ENCODE peak calls at places on chromosomes 7 and 10, in six cellular contexts. N is NCI-H460; I is hepatocyte; R is Daoy; H is effector memory CD8-positive, alpha-beta T cell; E is cardiac muscle cell. M is an unnamed sample.
A peak's percentile ranks its signal among the peaks of the same experiment; 100 is the strongest.

GRCh38 chr10:29921071-29921446 is 138.3 kb downstream of the JCAD start:
- DNase-seq in N (no peak), E (no peak), R (no peak), I (no peak), H (no peak), M (no peak)

GRCh38 chr10:14296081-14296709 is 34.5 kb downstream of the FRMD4A start:
- DNase-seq in R (peak; percentile 44), H (no peak), I (peak; percentile 18), E (no peak), N (no peak), M (peak; percentile 88)

GRCh38 chr7:150363872-150364271 is 4.8 kb upstream of the REPIN1 start:
- DNase-seq in H (no peak), R (no peak), N (no peak), I (no peak), E (no peak), M (no peak)

GRCh38 chr10:48924988-48925387 is 14.7 kb downstream of the LRRC18 start:
- DNase-seq in H (no peak), N (no peak), E (no peak), R (no peak), I (no peak), M (no peak)

GRCh38 chr10:18866852-18867251 is 181.7 kb upstream of the MALRD1 start:
- DNase-seq in R (no peak), H (no peak), N (no peak), I (no peak), E (no peak), M (no peak)

GRCh38 chr10:124097883-124098282 is 4.5 kb upstream of the CHST15 start:
- DNase-seq in H (no peak), R (no peak), N (no peak), E (no peak), I (no peak), M (no peak)

GRCh38 chr7:132437730-132438129 is 138.5 kb downstream of the PLXNA4 start:
- DNase-seq in E (peak; percentile 80), N (no peak), I (no peak), R (no peak), H (peak; percentile 18), M (no peak)

GRCh38 chr7:135620447-135620846 is 41.9 kb upstream of the STMP1 start:
- DNase-seq in I (no peak), R (no peak), E (no peak), H (no peak), N (no peak), M (no peak)

GRCh38 chr10:101438881-101439391 is 85.0 kb downstream of the BTRC start:
- DNase-seq in H (no peak), I (no peak), E (no peak), N (no peak), R (no peak), M (peak; percentile 34)

GRCh38 chr10:111579473-111579872 is 502.6 kb downstream of the ADRA2A start:
- DNase-seq in N (no peak), H (no peak), E (no peak), I (no peak), R (no peak), M (no peak)

GRCh38 chr10:127227663-127228062 is 31.3 kb upstream of the INSYN2A start:
- DNase-seq in R (no peak), N (no peak), E (no peak), H (no peak), I (no peak), M (no peak)

GRCh38 chr7:128830231-128831177 is at the start of gene FLNC:
- DNase-seq in I (peak; percentile 87), H (peak; percentile 14), R (peak; percentile 74), N (peak; percentile 11), E (peak; percentile 86), M (peak; percentile 49)

GRCh38 chr10:86711237-86711956 is 43.1 kb downstream of the LDB3 start:
- DNase-seq in I (peak; percentile 96), R (peak; percentile 90), H (peak; percentile 77), E (peak; percentile 93), N (peak; percentile 85), M (peak; percentile 94)

GRCh38 chr10:35794703-35795102 is 152.6 kb upstream of the FZD8 start:
- DNase-seq in R (peak; percentile 67), E (no peak), I (no peak), H (no peak), N (no peak), M (no peak)

GRCh38 chr7:102272075-102272916 is 14.4 kb upstream of the SH2B2 start:
- DNase-seq in E (peak; percentile 79), I (peak; percentile 87), H (peak; percentile 73), N (peak; percentile 80), R (peak; percentile 89), M (peak; percentile 78)

GRCh38 chr7:2894118-2894940 is 50.2 kb upstream of the GNA12 start:
- DNase-seq in R (no peak), N (no peak), I (no peak), E (no peak), H (peak; percentile 24), M (no peak)

GRCh38 chr10:118563373-118563890 is 32.0 kb downstream of the PRLHR start:
- DNase-seq in N (no peak), H (no peak), R (no peak), E (no peak), I (no peak), M (no peak)

GRCh38 chr7:152338553-152338952 is 97.2 kb downstream of the KMT2C start:
- DNase-seq in R (no peak), E (no peak), N (no peak), I (no peak), H (no peak), M (no peak)

GRCh38 chr7:32143271-32143670 is 73.1 kb upstream of the PDE1C start:
- DNase-seq in R (peak; percentile 54), E (no peak), N (no peak), H (no peak), I (no peak), M (no peak)

GRCh38 chr10:118264252-118264651 is 77.9 kb downstream of the FAM204A start:
- DNase-seq in H (no peak), N (no peak), E (no peak), R (no peak), I (no peak), M (no peak)

GRCh38 chr7:107286751-107287621 is 118.2 kb downstream of the HBP1 start:
- DNase-seq in E (no peak), R (no peak), N (no peak), I (no peak), H (no peak), M (no peak)

M was measured in T47D.